ENCODE peak calls at places on chromosomes 3 and 15, in seven cellular contexts. One of them, this sample, is unnamed.

GRCh38 chr15:86894269-86894668 is 814.6 kb downstream of the AGBL1 start:
- DNase-seq in upper lobe of right lung: no peak
- DNase-seq in cardiac fibroblast: no peak
- DNase-seq in NB4: no peak
- DNase-seq in fibroblast of pulmonary artery: no peak
- DNase-seq in MM.1S: no peak
- DNase-seq in uterus: no peak
- DNase-seq in this sample: no peak

GRCh38 chr3:85170646-85171045 is 211.9 kb downstream of the CADM2 start:
- DNase-seq in upper lobe of right lung: no peak
- DNase-seq in cardiac fibroblast: no peak
- DNase-seq in NB4: no peak
- DNase-seq in fibroblast of pulmonary artery: no peak
- DNase-seq in MM.1S: no peak
- DNase-seq in uterus: no peak
- DNase-seq in this sample: peak; percentile 15

GRCh38 chr3:9897408-9898372 is 5.0 kb upstream of the IL17RE start:
- DNase-seq in upper lobe of right lung: no peak
- DNase-seq in cardiac fibroblast: peak; percentile 51
- DNase-seq in NB4: no peak
- DNase-seq in fibroblast of pulmonary artery: peak; percentile 54
- DNase-seq in MM.1S: no peak
- DNase-seq in uterus: no peak
- DNase-seq in this sample: no peak

GRCh38 chr3:190175490-190175889 is 54.8 kb upstream of the P3H2 start:
- DNase-seq in upper lobe of right lung: no peak
- DNase-seq in cardiac fibroblast: peak; percentile 25
- DNase-seq in NB4: no peak
- DNase-seq in fibroblast of pulmonary artery: peak; percentile 26
- DNase-seq in MM.1S: no peak
- DNase-seq in uterus: no peak
- DNase-seq in this sample: no peak

GRCh38 chr3:170811928-170812591 is 57.9 kb downstream of the RPL22L1 start:
- DNase-seq in upper lobe of right lung: no peak
- DNase-seq in cardiac fibroblast: peak; percentile 92
- DNase-seq in NB4: peak; percentile 80
- DNase-seq in fibroblast of pulmonary artery: peak; percentile 87
- DNase-seq in MM.1S: peak; percentile 86
- DNase-seq in uterus: peak; percentile 82
- DNase-seq in this sample: peak; percentile 95

GRCh38 chr3:11603628-11604027 is 40.1 kb downstream of the VGLL4 start:
- DNase-seq in upper lobe of right lung: no peak
- DNase-seq in cardiac fibroblast: peak; percentile 95
- DNase-seq in NB4: peak; percentile 11
- DNase-seq in fibroblast of pulmonary artery: peak; percentile 96
- DNase-seq in MM.1S: no peak
- DNase-seq in uterus: peak; percentile 70
- DNase-seq in this sample: peak; percentile 94

GRCh38 chr15:41917767-41918430 is 24.0 kb upstream of the SPTBN5 start:
- DNase-seq in upper lobe of right lung: peak; percentile 49
- DNase-seq in cardiac fibroblast: peak; percentile 68
- DNase-seq in NB4: no peak
- DNase-seq in fibroblast of pulmonary artery: peak; percentile 74
- DNase-seq in MM.1S: no peak
- DNase-seq in uterus: no peak
- DNase-seq in this sample: peak; percentile 75

GRCh38 chr3:177336841-177337430 is 139.7 kb upstream of the TBL1XR1 start:
- DNase-seq in upper lobe of right lung: no peak
- DNase-seq in cardiac fibroblast: peak; percentile 35
- DNase-seq in NB4: peak; percentile 63
- DNase-seq in fibroblast of pulmonary artery: no peak
- DNase-seq in MM.1S: no peak
- DNase-seq in uterus: no peak
- DNase-seq in this sample: peak; percentile 63

GRCh38 chr15:71691322-71691699 is 119.0 kb upstream of the NR2E3 start:
- DNase-seq in upper lobe of right lung: no peak
- DNase-seq in cardiac fibroblast: no peak
- DNase-seq in NB4: no peak
- DNase-seq in fibroblast of pulmonary artery: no peak
- DNase-seq in MM.1S: no peak
- DNase-seq in uterus: no peak
- DNase-seq in this sample: no peak

GRCh38 chr3:50213383-50213782 is 8.3 kb downstream of the SLC38A3 start:
- DNase-seq in upper lobe of right lung: no peak
- DNase-seq in cardiac fibroblast: no peak
- DNase-seq in NB4: no peak
- DNase-seq in fibroblast of pulmonary artery: no peak
- DNase-seq in MM.1S: no peak
- DNase-seq in uterus: no peak
- DNase-seq in this sample: no peak

GRCh38 chr3:64443553-64444331 is 218.5 kb upstream of the PRICKLE2 start:
- DNase-seq in upper lobe of right lung: no peak
- DNase-seq in cardiac fibroblast: peak; percentile 75
- DNase-seq in NB4: no peak
- DNase-seq in fibroblast of pulmonary artery: peak; percentile 60
- DNase-seq in MM.1S: no peak
- DNase-seq in uterus: no peak
- DNase-seq in this sample: peak; percentile 59

GRCh38 chr3:152193673-152194267 is 75.0 kb upstream of the MBNL1 start:
- DNase-seq in upper lobe of right lung: peak; percentile 51
- DNase-seq in cardiac fibroblast: no peak
- DNase-seq in NB4: peak; percentile 65
- DNase-seq in fibroblast of pulmonary artery: no peak
- DNase-seq in MM.1S: peak; percentile 78
- DNase-seq in uterus: no peak
- DNase-seq in this sample: no peak

GRCh38 chr3:119751423-119751822 is 30.5 kb upstream of the NR1I2 start:
- DNase-seq in upper lobe of right lung: no peak
- DNase-seq in cardiac fibroblast: peak; percentile 2
- DNase-seq in NB4: no peak
- DNase-seq in fibroblast of pulmonary artery: peak; percentile 19
- DNase-seq in MM.1S: no peak
- DNase-seq in uterus: no peak
- DNase-seq in this sample: peak; percentile 5

GRCh38 chr15:67680645-67681044 is 138.1 kb downstream of the MAP2K5 start:
- DNase-seq in upper lobe of right lung: no peak
- DNase-seq in cardiac fibroblast: peak; percentile 25
- DNase-seq in NB4: peak; percentile 37
- DNase-seq in fibroblast of pulmonary artery: peak; percentile 55
- DNase-seq in MM.1S: no peak
- DNase-seq in uterus: no peak
- DNase-seq in this sample: peak; percentile 45

GRCh38 chr3:114242947-114243346 is 5.6 kb upstream of the ZNF80 start:
- DNase-seq in upper lobe of right lung: no peak
- DNase-seq in cardiac fibroblast: no peak
- DNase-seq in NB4: no peak
- DNase-seq in fibroblast of pulmonary artery: no peak
- DNase-seq in MM.1S: no peak
- DNase-seq in uterus: no peak
- DNase-seq in this sample: no peak

GRCh38 chr3:62131620-62132019 is 241.7 kb downstream of the FEZF2 start:
- DNase-seq in upper lobe of right lung: no peak
- DNase-seq in cardiac fibroblast: peak; percentile 39
- DNase-seq in NB4: peak; percentile 16
- DNase-seq in fibroblast of pulmonary artery: peak; percentile 50
- DNase-seq in MM.1S: no peak
- DNase-seq in uterus: no peak
- DNase-seq in this sample: peak; percentile 39
- TF ChIP-seq CTCF in upper lobe of right lung: peak; percentile 46
- TF ChIP-seq CTCF in cardiac fibroblast: peak; percentile 47
- TF ChIP-seq CTCF in NB4: peak; percentile 28
- TF ChIP-seq CTCF in fibroblast of pulmonary artery: peak; percentile 53
- TF ChIP-seq CTCF in MM.1S: no peak
- TF ChIP-seq CTCF in uterus: peak; percentile 26
- TF ChIP-seq CTCF in this sample: peak; percentile 59

GRCh38 chr3:108605491-108605890 is 16.0 kb downstream of the DZIP3 start:
- DNase-seq in upper lobe of right lung: no peak
- DNase-seq in cardiac fibroblast: no peak
- DNase-seq in NB4: no peak
- DNase-seq in fibroblast of pulmonary artery: no peak
- DNase-seq in MM.1S: no peak
- DNase-seq in uterus: no peak
- DNase-seq in this sample: no peak

GRCh38 chr3:108602249-108602934 is 12.9 kb downstream of the DZIP3 start:
- DNase-seq in upper lobe of right lung: no peak
- DNase-seq in cardiac fibroblast: peak; percentile 18
- DNase-seq in NB4: no peak
- DNase-seq in fibroblast of pulmonary artery: no peak
- DNase-seq in MM.1S: no peak
- DNase-seq in uterus: no peak
- DNase-seq in this sample: no peak

GRCh38 chr3:108603689-108604088 is 14.2 kb downstream of the DZIP3 start:
- DNase-seq in upper lobe of right lung: no peak
- DNase-seq in cardiac fibroblast: peak; percentile 23
- DNase-seq in NB4: peak; percentile 32
- DNase-seq in fibroblast of pulmonary artery: no peak
- DNase-seq in MM.1S: no peak
- DNase-seq in uterus: no peak
- DNase-seq in this sample: no peak

GRCh38 chr3:108605028-108605427 is 15.5 kb downstream of the DZIP3 start:
- DNase-seq in upper lobe of right lung: no peak
- DNase-seq in cardiac fibroblast: no peak
- DNase-seq in NB4: no peak
- DNase-seq in fibroblast of pulmonary artery: no peak
- DNase-seq in MM.1S: no peak
- DNase-seq in uterus: no peak
- DNase-seq in this sample: no peak

GRCh38 chr3:108602935-108603294 is 13.4 kb downstream of the DZIP3 start:
- DNase-seq in upper lobe of right lung: no peak
- DNase-seq in cardiac fibroblast: no peak
- DNase-seq in NB4: no peak
- DNase-seq in fibroblast of pulmonary artery: no peak
- DNase-seq in MM.1S: no peak
- DNase-seq in uterus: no peak
- DNase-seq in this sample: no peak
- H3K4me3 ChIP-seq in upper lobe of right lung: no peak overlapping the region
- H3K4me3 ChIP-seq in cardiac fibroblast: no peak overlapping the region
- H3K4me3 ChIP-seq in NB4: no peak overlapping the region
- H3K4me3 ChIP-seq in fibroblast of pulmonary artery: no peak overlapping the region
- H3K4me3 ChIP-seq in MM.1S: no peak overlapping the region
- H3K4me3 ChIP-seq in uterus: no peak overlapping the region
- H3K4me3 ChIP-seq in this sample: no peak overlapping the region

GRCh38 chr15:74138642-74139041 is 8.3 kb downstream of the ISLR2 start:
- DNase-seq in upper lobe of right lung: no peak
- DNase-seq in cardiac fibroblast: no peak
- DNase-seq in NB4: no peak
- DNase-seq in fibroblast of pulmonary artery: no peak
- DNase-seq in MM.1S: no peak
- DNase-seq in uterus: no peak
- DNase-seq in this sample: no peak

GRCh38 chr15:74141591-74141990 is 11.2 kb downstream of the ISLR2 start:
- DNase-seq in upper lobe of right lung: no peak
- DNase-seq in cardiac fibroblast: peak; percentile 26
- DNase-seq in NB4: no peak
- DNase-seq in fibroblast of pulmonary artery: peak; percentile 36
- DNase-seq in MM.1S: no peak
- DNase-seq in uterus: no peak
- DNase-seq in this sample: peak; percentile 65

GRCh38 chr15:74140445-74140761 is 10.0 kb downstream of the ISLR2 start:
- DNase-seq in upper lobe of right lung: no peak
- DNase-seq in cardiac fibroblast: no peak
- DNase-seq in NB4: no peak
- DNase-seq in fibroblast of pulmonary artery: no peak
- DNase-seq in MM.1S: no peak
- DNase-seq in uterus: no peak
- DNase-seq in this sample: no peak

GRCh38 chr15:74146277-74146800 is 16.0 kb downstream of the ISLR2 start:
- DNase-seq in upper lobe of right lung: no peak
- DNase-seq in cardiac fibroblast: no peak
- DNase-seq in NB4: no peak
- DNase-seq in fibroblast of pulmonary artery: no peak
- DNase-seq in MM.1S: no peak
- DNase-seq in uterus: no peak
- DNase-seq in this sample: no peak

DNA sequence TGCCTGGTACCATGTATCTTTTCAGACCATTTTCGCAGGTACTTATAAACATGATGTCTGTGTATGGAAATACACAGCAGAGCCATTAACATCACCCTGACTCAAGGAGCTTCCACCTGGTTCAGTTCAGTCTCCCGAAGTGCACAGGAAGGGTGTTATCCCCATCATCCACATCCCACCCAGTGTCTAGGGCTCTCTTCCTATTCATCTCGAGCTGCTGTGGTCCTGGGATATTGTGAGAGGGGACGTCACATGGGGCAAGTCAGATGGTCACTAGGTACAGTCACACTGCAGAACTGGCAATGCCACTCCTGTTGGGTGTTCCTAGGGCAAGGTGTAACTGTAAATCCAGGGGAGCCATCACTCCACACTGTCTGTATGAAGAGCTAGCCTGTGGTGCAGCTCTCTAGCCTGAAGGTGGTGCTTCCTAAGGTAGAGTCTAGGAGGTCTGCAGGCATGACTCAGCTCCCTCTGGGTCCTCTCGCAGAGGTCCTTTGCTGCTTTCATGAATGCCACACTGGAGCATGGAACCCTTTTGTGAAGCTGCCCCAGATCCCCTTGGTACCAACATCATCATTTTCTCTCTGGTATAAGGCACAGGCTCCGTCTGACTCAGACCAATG is 13.9 kb downstream of the ISLR2 start:
- DNase-seq in upper lobe of right lung: no peak
- DNase-seq in cardiac fibroblast: no peak
- DNase-seq in NB4: peak; percentile 46
- DNase-seq in fibroblast of pulmonary artery: no peak
- DNase-seq in MM.1S: no peak
- DNase-seq in uterus: no peak
- DNase-seq in this sample: no peak
- TF ChIP-seq CTCF in upper lobe of right lung: no peak
- TF ChIP-seq CTCF in cardiac fibroblast: no peak
- TF ChIP-seq CTCF in NB4: peak; percentile 16
- TF ChIP-seq CTCF in fibroblast of pulmonary artery: no peak
- TF ChIP-seq CTCF in MM.1S: no peak
- TF ChIP-seq CTCF in uterus: no peak
- TF ChIP-seq CTCF in this sample: peak; percentile 18

GRCh38 chr15:39580117-39580629 is 706 bp upstream of the THBS1 start:
- DNase-seq in upper lobe of right lung: peak; percentile 97
- DNase-seq in cardiac fibroblast: peak; percentile 98
- DNase-seq in NB4: peak; percentile 86
- DNase-seq in fibroblast of pulmonary artery: peak; percentile 97
- DNase-seq in MM.1S: peak; percentile 85
- DNase-seq in uterus: peak; percentile 96
- DNase-seq in this sample: peak; percentile 98

GRCh38 chr15:39580630-39581500 is at the start of gene THBS1:
- DNase-seq in upper lobe of right lung: peak; percentile 94
- DNase-seq in cardiac fibroblast: peak; percentile 99
- DNase-seq in NB4: peak; percentile 49
- DNase-seq in fibroblast of pulmonary artery: peak; percentile 97
- DNase-seq in MM.1S: peak; percentile 10
- DNase-seq in uterus: peak; percentile 95
- DNase-seq in this sample: peak; percentile 91

GRCh38 chr15:39582977-39583585 is 2.2 kb downstream of the THBS1 start:
- DNase-seq in upper lobe of right lung: no peak
- DNase-seq in cardiac fibroblast: no peak
- DNase-seq in NB4: no peak
- DNase-seq in fibroblast of pulmonary artery: no peak
- DNase-seq in MM.1S: no peak
- DNase-seq in uterus: no peak
- DNase-seq in this sample: no peak

GRCh38 chr15:39582286-39582976 is 1.6 kb downstream of the THBS1 start:
- DNase-seq in upper lobe of right lung: no peak
- DNase-seq in cardiac fibroblast: peak; percentile 82
- DNase-seq in NB4: no peak
- DNase-seq in fibroblast of pulmonary artery: peak; percentile 79
- DNase-seq in MM.1S: no peak
- DNase-seq in uterus: peak; percentile 64
- DNase-seq in this sample: peak; percentile 59

GRCh38 chr15:39581501-39582285 is 814 bp downstream of the THBS1 start:
- DNase-seq in upper lobe of right lung: peak; percentile 80
- DNase-seq in cardiac fibroblast: peak; percentile 79
- DNase-seq in NB4: peak; percentile 31
- DNase-seq in fibroblast of pulmonary artery: peak; percentile 71
- DNase-seq in MM.1S: peak; percentile 16
- DNase-seq in uterus: peak; percentile 70
- DNase-seq in this sample: peak; percentile 55
- H3K4me3 ChIP-seq in upper lobe of right lung: peak overlapping the region; percentile 60
- H3K4me3 ChIP-seq in cardiac fibroblast: peak overlapping the region; percentile 80
- H3K4me3 ChIP-seq in NB4: no peak overlapping the region
- H3K4me3 ChIP-seq in fibroblast of pulmonary artery: peak overlapping the region; percentile 91
- H3K4me3 ChIP-seq in MM.1S: no peak overlapping the region
- H3K4me3 ChIP-seq in uterus: peak overlapping the region; percentile 91
- H3K4me3 ChIP-seq in this sample: peak overlapping the region; percentile 73